ENCODE peak calls at places on chromosomes 2 and 18, in six cellular contexts. One of them, this sample, is unnamed. For H3K4me1, the result is how much of the 10 kb centered on the place peaks cover.

GRCh38 chr18:35163736-35164532 is 76.9 kb upstream of the ZNF397 start:
- DNase-seq in right lobe of liver: no peak
- DNase-seq in tibial artery: no peak
- DNase-seq in heart right ventricle: no peak
- DNase-seq in astrocyte: no peak
- DNase-seq in colonic mucosa: no peak
- DNase-seq in this sample: peak

GRCh38 chr2:101265893-101266499 is 13.3 kb downstream of the CNOT11 start:
- DNase-seq in tibial artery: no peak
- DNase-seq in astrocyte: no peak
- DNase-seq in heart right ventricle: no peak
- DNase-seq in right lobe of liver: no peak
- DNase-seq in colonic mucosa: peak
- DNase-seq in this sample: peak

GRCh38 chr2:88687384-88687783 is 4.1 kb upstream of the RPIA start:
- DNase-seq in tibial artery: no peak
- DNase-seq in colonic mucosa: no peak
- DNase-seq in heart right ventricle: no peak
- DNase-seq in astrocyte: no peak
- DNase-seq in right lobe of liver: no peak
- DNase-seq in this sample: no peak

GRCh38 chr2:189293164-189293563 is 113.6 kb upstream of the COL5A2 start:
- DNase-seq in right lobe of liver: no peak
- DNase-seq in heart right ventricle: no peak
- DNase-seq in colonic mucosa: no peak
- DNase-seq in tibial artery: no peak
- DNase-seq in astrocyte: peak
- DNase-seq in this sample: no peak

GRCh38 chr18:14117611-14118010 is 14.6 kb downstream of the ZNF519 start:
- DNase-seq in colonic mucosa: no peak
- DNase-seq in right lobe of liver: no peak
- DNase-seq in heart right ventricle: no peak
- DNase-seq in astrocyte: peak
- DNase-seq in tibial artery: no peak
- DNase-seq in this sample: no peak

GRCh38 chr2:30135541-30135940 is 11.3 kb upstream of the YPEL5 start:
- DNase-seq in colonic mucosa: no peak
- DNase-seq in heart right ventricle: no peak
- DNase-seq in right lobe of liver: no peak
- DNase-seq in tibial artery: no peak
- DNase-seq in astrocyte: no peak
- DNase-seq in this sample: no peak

GRCh38 chr2:113304702-113305101 is 26.0 kb upstream of the PAX8 start:
- DNase-seq in colonic mucosa: no peak
- DNase-seq in astrocyte: no peak
- DNase-seq in right lobe of liver: no peak
- DNase-seq in heart right ventricle: no peak
- DNase-seq in tibial artery: no peak
- DNase-seq in this sample: no peak

GRCh38 chr2:100383306-100383705 is 34.2 kb downstream of the CHST10 start:
- DNase-seq in heart right ventricle: no peak
- DNase-seq in colonic mucosa: no peak
- DNase-seq in tibial artery: no peak
- DNase-seq in astrocyte: no peak
- DNase-seq in right lobe of liver: no peak
- DNase-seq in this sample: no peak

GRCh38 chr2:117774716-117775115 is 39.8 kb upstream of the DDX18 start:
- DNase-seq in colonic mucosa: no peak
- DNase-seq in right lobe of liver: no peak
- DNase-seq in heart right ventricle: no peak
- DNase-seq in tibial artery: no peak
- DNase-seq in astrocyte: no peak
- DNase-seq in this sample: no peak

GRCh38 chr2:140786585-140786984 is 1344.2 kb downstream of the LRP1B start:
- DNase-seq in heart right ventricle: no peak
- DNase-seq in colonic mucosa: no peak
- DNase-seq in astrocyte: no peak
- DNase-seq in right lobe of liver: no peak
- DNase-seq in tibial artery: no peak
- DNase-seq in this sample: no peak

GRCh38 chr2:148527488-148528340 is 116.8 kb upstream of the EPC2 start:
- DNase-seq in heart right ventricle: no peak
- DNase-seq in tibial artery: no peak
- DNase-seq in right lobe of liver: no peak
- DNase-seq in astrocyte: no peak
- DNase-seq in colonic mucosa: no peak
- DNase-seq in this sample: no peak

GRCh38 chr2:234425923-234426603 is 70.8 kb downstream of the ARL4C start:
- DNase-seq in tibial artery: no peak
- DNase-seq in colonic mucosa: peak
- DNase-seq in astrocyte: no peak
- DNase-seq in heart right ventricle: no peak
- DNase-seq in right lobe of liver: no peak
- DNase-seq in this sample: no peak

GRCh38 chr2:96065381-96065930 is 30.7 kb upstream of the GPAT2 start:
- DNase-seq in colonic mucosa: peak
- DNase-seq in heart right ventricle: no peak
- DNase-seq in tibial artery: no peak
- DNase-seq in right lobe of liver: no peak
- DNase-seq in astrocyte: no peak
- DNase-seq in this sample: no peak

GRCh38 chr2:218263817-218264611 is 3.2 kb downstream of the GPBAR1 start:
- DNase-seq in heart right ventricle: no peak
- DNase-seq in colonic mucosa: no peak
- DNase-seq in astrocyte: no peak
- DNase-seq in tibial artery: no peak
- DNase-seq in right lobe of liver: no peak
- DNase-seq in this sample: peak
- H3K27ac ChIP-seq in heart right ventricle: no peak
- H3K27ac ChIP-seq in colonic mucosa: peak
- H3K27ac ChIP-seq in astrocyte: no peak
- H3K27ac ChIP-seq in tibial artery: no peak
- H3K27ac ChIP-seq in right lobe of liver: no peak
- H3K27ac ChIP-seq in this sample: no peak

GRCh38 chr2:71603311-71603794 is 150.0 kb downstream of the DYSF start:
- DNase-seq in astrocyte: no peak
- DNase-seq in right lobe of liver: peak
- DNase-seq in heart right ventricle: peak
- DNase-seq in tibial artery: peak
- DNase-seq in colonic mucosa: no peak
- DNase-seq in this sample: peak
- H3K4me3 ChIP-seq in astrocyte: no peak
- H3K4me3 ChIP-seq in right lobe of liver: no peak
- H3K4me3 ChIP-seq in heart right ventricle: no peak
- H3K4me3 ChIP-seq in tibial artery: no peak
- H3K4me3 ChIP-seq in colonic mucosa: no peak
- H3K4me3 ChIP-seq in this sample: no peak

GRCh38 chr18:23995180-23995579 is 19.4 kb upstream of the TTC39C start:
- DNase-seq in colonic mucosa: no peak
- DNase-seq in right lobe of liver: no peak
- DNase-seq in tibial artery: no peak
- DNase-seq in astrocyte: no peak
- DNase-seq in heart right ventricle: no peak
- DNase-seq in this sample: no peak

GRCh38 chr18:23994361-23994902 is 20.1 kb upstream of the TTC39C start:
- DNase-seq in tibial artery: peak
- DNase-seq in heart right ventricle: no peak
- DNase-seq in right lobe of liver: no peak
- DNase-seq in astrocyte: peak
- DNase-seq in colonic mucosa: peak
- DNase-seq in this sample: peak

GRCh38 chr18:23990474-23991410 is 23.8 kb upstream of the TTC39C start:
- DNase-seq in right lobe of liver: no peak
- DNase-seq in astrocyte: peak
- DNase-seq in colonic mucosa: no peak
- DNase-seq in heart right ventricle: no peak
- DNase-seq in tibial artery: no peak
- DNase-seq in this sample: no peak

GRCh38 chr18:23992119-23992940 is 22.2 kb upstream of the TTC39C start:
- DNase-seq in colonic mucosa: no peak
- DNase-seq in heart right ventricle: peak
- DNase-seq in astrocyte: peak
- DNase-seq in right lobe of liver: peak
- DNase-seq in tibial artery: no peak
- DNase-seq in this sample: no peak

GRCh38 chr18:23992941-23993280 is 21.6 kb upstream of the TTC39C start:
- DNase-seq in astrocyte: no peak
- DNase-seq in heart right ventricle: no peak
- DNase-seq in tibial artery: no peak
- DNase-seq in right lobe of liver: no peak
- DNase-seq in colonic mucosa: no peak
- DNase-seq in this sample: no peak
- H3K4me1 ChIP-seq in astrocyte: under half
- H3K4me1 ChIP-seq in heart right ventricle: under half
- H3K4me1 ChIP-seq in tibial artery: under half
- H3K4me1 ChIP-seq in right lobe of liver: under half
- H3K4me1 ChIP-seq in colonic mucosa: under half
- H3K4me1 ChIP-seq in this sample: under half

DNA sequence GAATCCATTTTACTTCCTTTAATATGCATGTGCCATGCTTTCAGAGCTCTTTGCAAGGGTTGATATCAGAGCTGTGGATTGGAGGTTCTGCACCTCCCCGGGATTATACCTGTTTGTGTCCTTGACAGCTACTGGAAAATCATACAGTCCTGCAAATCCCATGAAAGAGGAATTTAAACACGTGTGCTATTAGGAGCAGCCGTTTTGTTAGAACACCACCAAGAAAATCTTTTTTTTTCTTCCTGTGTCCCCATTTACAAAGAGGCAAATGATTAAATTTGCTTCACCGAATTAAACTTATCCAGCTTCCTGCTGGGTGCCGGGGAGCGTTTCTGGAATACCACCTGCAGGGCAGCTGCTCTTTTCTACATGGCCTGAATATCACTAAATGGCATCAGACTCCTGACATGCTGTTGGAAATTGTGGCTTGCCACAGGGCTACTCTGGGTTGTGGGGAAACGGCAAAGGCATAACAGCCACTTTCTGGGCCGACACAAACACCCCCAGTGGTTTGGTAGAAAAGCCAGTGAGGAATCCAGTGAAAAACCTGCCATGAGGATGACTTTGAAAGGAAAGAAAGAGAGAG is 23.4 kb upstream of the SOX11 start:
- DNase-seq in right lobe of liver: no peak
- DNase-seq in heart right ventricle: no peak
- DNase-seq in colonic mucosa: no peak
- DNase-seq in astrocyte: no peak
- DNase-seq in tibial artery: no peak
- DNase-seq in this sample: no peak
- H3K27ac ChIP-seq in right lobe of liver: no peak
- H3K27ac ChIP-seq in heart right ventricle: no peak
- H3K27ac ChIP-seq in colonic mucosa: no peak
- H3K27ac ChIP-seq in astrocyte: no peak
- H3K27ac ChIP-seq in tibial artery: no peak
- H3K27ac ChIP-seq in this sample: no peak

GRCh38 chr2:162053066-162053807 is 20.8 kb downstream of the DPP4 start:
- DNase-seq in colonic mucosa: no peak
- DNase-seq in heart right ventricle: no peak
- DNase-seq in tibial artery: no peak
- DNase-seq in astrocyte: no peak
- DNase-seq in right lobe of liver: no peak
- DNase-seq in this sample: no peak
- H3K4me3 ChIP-seq in colonic mucosa: no peak
- H3K4me3 ChIP-seq in heart right ventricle: no peak
- H3K4me3 ChIP-seq in tibial artery: no peak
- H3K4me3 ChIP-seq in astrocyte: no peak
- H3K4me3 ChIP-seq in right lobe of liver: no peak
- H3K4me3 ChIP-seq in this sample: no peak

This sample was measured in right cardiac atrium.